ENCODE peak calls at places on chromosome 13, in five cellular contexts. L is left ventricle myocardium inferior, H is hypothalamus, D is skeletal muscle cell, W is sigmoid colon. C is an unnamed sample.

GRCh38 chr13:72126424-72126823 is 259.4 kb upstream of the DACH1 start:
- DNase-seq in L (no peak), H (no peak), D (no peak), W (no peak), C (no peak)

GRCh38 chr13:40985596-40986327 is 33.4 kb downstream of the ELF1 start:
- DNase-seq in L (no peak), H (no peak), D (no peak), W (no peak), C (no peak)

GRCh38 chr13:40028446-40028845 is 373.0 kb downstream of the COG6 start:
- DNase-seq in L (no peak), H (no peak), D (no peak), W (no peak), C (no peak)

GRCh38 chr13:99465454-99465853 is 35.8 kb upstream of the TM9SF2 start:
- DNase-seq in L (no peak), H (no peak), D (no peak), W (no peak), C (no peak)

GRCh38 chr13:20699715-20700114 is 3.8 kb upstream of the IL17D start:
- DNase-seq in L (no peak), H (no peak), D (no peak), W (no peak), C (no peak)

GRCh38 chr13:42305503-42305902 is 33.6 kb downstream of the AKAP11 start:
- DNase-seq in L (no peak), H (no peak), D (no peak), W (no peak), C (no peak)

GRCh38 chr13:113835461-113836274 is 28.2 kb downstream of the GAS6 start:
- DNase-seq in L (peak), H (no peak), D (peak), W (no peak), C (peak)

GRCh38 chr13:104584481-104584880 is 1518.3 kb upstream of the SLC10A2 start:
- DNase-seq in L (no peak), H (no peak), D (peak), W (no peak), C (no peak)

GRCh38 chr13:28322256-28322895 is 172.6 kb downstream of the FLT1 start:
- DNase-seq in L (no peak), H (no peak), D (no peak), W (no peak), C (no peak)